ENCODE peak calls at places on chromosomes 5 and 9, in seven cellular contexts. One of them, this sample, is unnamed. For H3K79me2, the result is how much of the 10 kb centered on the place peaks cover.

GRCh38 chr5:102231693-102232619 is 64.1 kb downstream of the SLCO4C1 start:
- DNase-seq in OCI-LY7: no peak
- DNase-seq in GM23338: no peak
- DNase-seq in fibroblast of lung: no peak
- DNase-seq in GM12878: no peak
- DNase-seq in neural progenitor cell: peak
- DNase-seq in DND-41: no peak
- DNase-seq in this sample: no peak

GRCh38 chr5:17425385-17426070 is 72.5 kb upstream of the TAF11L2 start:
- DNase-seq in OCI-LY7: no peak
- DNase-seq in GM23338: no peak
- DNase-seq in fibroblast of lung: no peak
- DNase-seq in GM12878: no peak
- DNase-seq in neural progenitor cell: no peak
- DNase-seq in DND-41: no peak
- DNase-seq in this sample: no peak

GRCh38 chr9:116843863-116844620 is 156.9 kb downstream of the TRIM32 start:
- DNase-seq in OCI-LY7: no peak
- DNase-seq in GM23338: no peak
- DNase-seq in fibroblast of lung: no peak
- DNase-seq in GM12878: no peak
- DNase-seq in neural progenitor cell: no peak
- DNase-seq in DND-41: no peak
- DNase-seq in this sample: no peak

GRCh38 chr9:122128007-122128406 is 31.6 kb downstream of the NDUFA8 start:
- DNase-seq in OCI-LY7: no peak
- DNase-seq in GM23338: no peak
- DNase-seq in fibroblast of lung: no peak
- DNase-seq in GM12878: no peak
- DNase-seq in neural progenitor cell: no peak
- DNase-seq in DND-41: no peak
- DNase-seq in this sample: no peak

GRCh38 chr9:107734231-107735014 is 244.9 kb upstream of the KLF4 start:
- DNase-seq in OCI-LY7: no peak
- DNase-seq in GM23338: no peak
- DNase-seq in fibroblast of lung: peak
- DNase-seq in GM12878: no peak
- DNase-seq in neural progenitor cell: no peak
- DNase-seq in DND-41: no peak
- DNase-seq in this sample: no peak

GRCh38 chr9:114285166-114285867 is 37.6 kb upstream of the ORM1 start:
- DNase-seq in OCI-LY7: no peak
- DNase-seq in GM23338: no peak
- DNase-seq in fibroblast of lung: peak
- DNase-seq in GM12878: no peak
- DNase-seq in neural progenitor cell: peak
- DNase-seq in DND-41: no peak
- DNase-seq in this sample: no peak

GRCh38 chr9:2853517-2853916 is 9.6 kb upstream of the PUM3 start:
- DNase-seq in OCI-LY7: no peak
- DNase-seq in GM23338: no peak
- DNase-seq in fibroblast of lung: no peak
- DNase-seq in GM12878: no peak
- DNase-seq in neural progenitor cell: no peak
- DNase-seq in DND-41: no peak
- DNase-seq in this sample: no peak

GRCh38 chr9:110257971-110258370 is 1.7 kb upstream of the TXN start:
- DNase-seq in OCI-LY7: no peak
- DNase-seq in GM23338: no peak
- DNase-seq in fibroblast of lung: no peak
- DNase-seq in GM12878: no peak
- DNase-seq in neural progenitor cell: no peak
- DNase-seq in DND-41: no peak
- DNase-seq in this sample: no peak

GRCh38 chr5:56259002-56259511 is 25.9 kb upstream of the ANKRD55 start:
- DNase-seq in OCI-LY7: no peak
- DNase-seq in GM23338: no peak
- DNase-seq in fibroblast of lung: peak
- DNase-seq in GM12878: peak
- DNase-seq in neural progenitor cell: no peak
- DNase-seq in DND-41: no peak
- DNase-seq in this sample: no peak

GRCh38 chr9:23771746-23772145 is 54.3 kb downstream of the ELAVL2 start:
- DNase-seq in OCI-LY7: no peak
- DNase-seq in GM23338: no peak
- DNase-seq in fibroblast of lung: peak
- DNase-seq in GM12878: no peak
- DNase-seq in neural progenitor cell: no peak
- DNase-seq in DND-41: no peak
- DNase-seq in this sample: no peak

GRCh38 chr5:1513326-1514026 is 10.3 kb downstream of the LPCAT1 start:
- DNase-seq in OCI-LY7: no peak
- DNase-seq in GM23338: no peak
- DNase-seq in fibroblast of lung: no peak
- DNase-seq in GM12878: no peak
- DNase-seq in neural progenitor cell: peak
- DNase-seq in DND-41: no peak
- DNase-seq in this sample: no peak

GRCh38 chr9:122005597-122005996 is 87.5 kb downstream of the TTLL11 start:
- DNase-seq in OCI-LY7: no peak
- DNase-seq in GM23338: peak
- DNase-seq in fibroblast of lung: peak
- DNase-seq in GM12878: no peak
- DNase-seq in neural progenitor cell: peak
- DNase-seq in DND-41: no peak
- DNase-seq in this sample: no peak

GRCh38 chr9:133735894-133736293 is 2.3 kb downstream of the SARDH start:
- DNase-seq in OCI-LY7: no peak
- DNase-seq in GM23338: no peak
- DNase-seq in fibroblast of lung: no peak
- DNase-seq in GM12878: no peak
- DNase-seq in neural progenitor cell: peak
- DNase-seq in DND-41: no peak
- DNase-seq in this sample: no peak

GRCh38 chr5:78624011-78624541 is 24.5 kb downstream of the LHFPL2 start:
- DNase-seq in OCI-LY7: no peak
- DNase-seq in GM23338: no peak
- DNase-seq in fibroblast of lung: peak
- DNase-seq in GM12878: no peak
- DNase-seq in neural progenitor cell: no peak
- DNase-seq in DND-41: no peak
- DNase-seq in this sample: no peak

GRCh38 chr5:32115985-32116384 is 58.1 kb downstream of the GOLPH3 start:
- DNase-seq in OCI-LY7: no peak
- DNase-seq in GM23338: peak
- DNase-seq in fibroblast of lung: no peak
- DNase-seq in GM12878: no peak
- DNase-seq in neural progenitor cell: no peak
- DNase-seq in DND-41: no peak
- DNase-seq in this sample: no peak

GRCh38 chr5:32116574-32117313 is 57.4 kb downstream of the GOLPH3 start:
- DNase-seq in OCI-LY7: no peak
- DNase-seq in GM23338: no peak
- DNase-seq in fibroblast of lung: peak
- DNase-seq in GM12878: no peak
- DNase-seq in neural progenitor cell: no peak
- DNase-seq in DND-41: no peak
- DNase-seq in this sample: no peak
- H3K79me2 ChIP-seq in OCI-LY7: under half
- H3K79me2 ChIP-seq in GM23338: under half
- H3K79me2 ChIP-seq in fibroblast of lung: under half
- H3K79me2 ChIP-seq in GM12878: under half
- H3K79me2 ChIP-seq in neural progenitor cell: half or more
- H3K79me2 ChIP-seq in DND-41: under half
- H3K79me2 ChIP-seq in this sample: under half

GRCh38 chr5:140111859-140112551 is 1.9 kb upstream of the PURA start:
- DNase-seq in OCI-LY7: peak
- DNase-seq in GM23338: no peak
- DNase-seq in fibroblast of lung: no peak
- DNase-seq in GM12878: no peak
- DNase-seq in neural progenitor cell: no peak
- DNase-seq in DND-41: no peak
- DNase-seq in this sample: no peak

GRCh38 chr5:140108093-140109049 is 5.5 kb upstream of the PURA start:
- DNase-seq in OCI-LY7: peak
- DNase-seq in GM23338: peak
- DNase-seq in fibroblast of lung: no peak
- DNase-seq in GM12878: no peak
- DNase-seq in neural progenitor cell: peak
- DNase-seq in DND-41: peak
- DNase-seq in this sample: no peak

GRCh38 chr5:140109050-140109817 is 4.7 kb upstream of the PURA start:
- DNase-seq in OCI-LY7: no peak
- DNase-seq in GM23338: peak
- DNase-seq in fibroblast of lung: no peak
- DNase-seq in GM12878: no peak
- DNase-seq in neural progenitor cell: peak
- DNase-seq in DND-41: no peak
- DNase-seq in this sample: no peak

GRCh38 chr5:140111043-140111858 is 2.7 kb upstream of the PURA start:
- DNase-seq in OCI-LY7: no peak
- DNase-seq in GM23338: peak
- DNase-seq in fibroblast of lung: no peak
- DNase-seq in GM12878: no peak
- DNase-seq in neural progenitor cell: peak
- DNase-seq in DND-41: no peak
- DNase-seq in this sample: no peak

DNA sequence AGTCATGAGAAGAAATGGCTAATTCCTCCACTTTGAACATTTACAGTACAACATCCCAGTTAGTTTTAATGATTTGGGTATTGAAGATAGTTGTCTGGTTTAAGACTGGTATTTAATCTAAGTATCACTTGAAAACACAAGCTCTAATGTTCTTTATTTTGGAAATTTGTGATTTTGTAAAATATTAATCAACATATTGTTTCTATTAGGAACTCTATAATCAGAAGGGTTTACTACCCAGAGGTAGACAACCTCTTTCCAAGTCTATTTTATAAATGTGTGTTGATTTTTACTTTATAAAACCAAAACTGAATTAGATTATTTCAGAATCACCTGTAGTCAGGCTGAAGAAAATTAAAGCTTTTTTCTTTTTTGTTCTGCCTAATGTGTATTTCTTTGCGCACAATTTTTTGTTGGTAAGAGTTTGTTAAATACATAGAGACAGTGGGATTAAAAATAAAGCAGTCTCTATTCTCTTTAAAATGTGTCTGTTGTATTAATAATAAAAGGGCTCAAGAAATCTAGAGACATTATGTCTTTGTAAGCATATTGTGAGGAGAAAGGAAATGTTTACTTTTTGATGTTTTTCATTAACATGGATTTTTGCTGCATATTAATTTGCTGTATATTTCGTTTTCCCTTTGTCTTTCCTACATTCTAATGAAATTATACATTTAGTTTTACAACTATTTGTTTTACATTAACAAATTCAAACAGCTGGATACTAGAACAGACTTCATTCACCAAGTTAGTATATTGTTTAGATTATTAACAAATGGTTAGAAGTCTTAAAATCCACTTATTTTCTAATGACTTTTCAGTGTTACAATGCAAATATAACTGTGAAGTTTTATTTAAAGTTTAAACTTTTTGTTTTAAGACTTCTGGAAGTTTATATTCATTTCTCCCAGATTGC is 3.8 kb upstream of the PURA start:
- DNase-seq in OCI-LY7: no peak
- DNase-seq in GM23338: no peak
- DNase-seq in fibroblast of lung: no peak
- DNase-seq in GM12878: no peak
- DNase-seq in neural progenitor cell: no peak
- DNase-seq in DND-41: no peak
- DNase-seq in this sample: no peak
- H3K4me3 ChIP-seq in OCI-LY7: peak
- H3K4me3 ChIP-seq in GM23338: no peak
- H3K4me3 ChIP-seq in fibroblast of lung: no peak
- H3K4me3 ChIP-seq in GM12878: peak
- H3K4me3 ChIP-seq in neural progenitor cell: no peak
- H3K4me3 ChIP-seq in DND-41: no peak
- H3K4me3 ChIP-seq in this sample: peak

GRCh38 chr5:60551250-60551649 is 148.7 kb downstream of the DEPDC1B start:
- DNase-seq in OCI-LY7: no peak
- DNase-seq in GM23338: no peak
- DNase-seq in fibroblast of lung: no peak
- DNase-seq in GM12878: no peak
- DNase-seq in neural progenitor cell: no peak
- DNase-seq in DND-41: no peak
- DNase-seq in this sample: no peak
- H3K79me2 ChIP-seq in OCI-LY7: under half
- H3K79me2 ChIP-seq in GM23338: under half
- H3K79me2 ChIP-seq in fibroblast of lung: under half
- H3K79me2 ChIP-seq in GM12878: under half
- H3K79me2 ChIP-seq in neural progenitor cell: under half
- H3K79me2 ChIP-seq in DND-41: under half
- H3K79me2 ChIP-seq in this sample: under half

GRCh38 chr9:95009459-95009858 is 283.0 kb downstream of the AOPEP start:
- DNase-seq in OCI-LY7: no peak
- DNase-seq in GM23338: no peak
- DNase-seq in fibroblast of lung: peak
- DNase-seq in GM12878: no peak
- DNase-seq in neural progenitor cell: no peak
- DNase-seq in DND-41: no peak
- DNase-seq in this sample: no peak

GRCh38 chr9:95005276-95006141 is 279.0 kb downstream of the AOPEP start:
- DNase-seq in OCI-LY7: no peak
- DNase-seq in GM23338: peak
- DNase-seq in fibroblast of lung: no peak
- DNase-seq in GM12878: no peak
- DNase-seq in neural progenitor cell: peak
- DNase-seq in DND-41: no peak
- DNase-seq in this sample: no peak

GRCh38 chr9:95010431-95010838 is 283.9 kb downstream of the AOPEP start:
- DNase-seq in OCI-LY7: no peak
- DNase-seq in GM23338: no peak
- DNase-seq in fibroblast of lung: no peak
- DNase-seq in GM12878: no peak
- DNase-seq in neural progenitor cell: no peak
- DNase-seq in DND-41: no peak
- DNase-seq in this sample: no peak

GRCh38 chr9:95007470-95007869 is 281.0 kb downstream of the AOPEP start:
- DNase-seq in OCI-LY7: no peak
- DNase-seq in GM23338: no peak
- DNase-seq in fibroblast of lung: peak
- DNase-seq in GM12878: no peak
- DNase-seq in neural progenitor cell: no peak
- DNase-seq in DND-41: no peak
- DNase-seq in this sample: no peak

DNA sequence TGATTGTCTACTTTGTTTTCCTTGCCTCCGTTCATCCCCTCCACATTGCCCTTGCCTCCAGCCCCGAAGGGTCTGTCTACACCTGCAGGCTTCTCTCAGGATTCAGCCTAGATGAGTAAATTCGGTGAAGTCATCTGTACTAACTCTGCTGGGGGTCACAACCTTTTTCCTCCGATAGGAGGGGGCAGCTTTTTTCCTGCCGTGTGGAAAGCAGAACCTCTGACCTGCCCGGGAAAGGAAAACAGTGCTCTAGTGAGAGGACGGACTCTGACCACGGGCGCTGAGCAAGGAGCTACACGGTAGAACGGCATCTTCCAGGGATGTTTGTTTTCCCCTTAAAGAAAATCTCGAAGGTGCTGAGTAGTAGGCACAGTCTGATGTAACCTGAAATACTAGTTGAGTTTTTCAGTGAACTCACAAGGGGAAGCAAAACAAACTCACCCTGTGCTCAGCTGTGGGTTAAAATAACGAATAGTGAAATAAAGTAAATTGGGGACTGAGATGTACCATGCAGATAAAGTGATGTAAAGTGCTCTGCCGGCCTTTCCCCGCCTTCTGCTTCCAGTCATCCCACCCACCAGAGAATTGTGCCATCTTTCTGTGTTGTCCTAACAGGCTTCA is 281.8 kb downstream of the AOPEP start:
- DNase-seq in OCI-LY7: no peak
- DNase-seq in GM23338: no peak
- DNase-seq in fibroblast of lung: no peak
- DNase-seq in GM12878: no peak
- DNase-seq in neural progenitor cell: no peak
- DNase-seq in DND-41: no peak
- DNase-seq in this sample: no peak
- H3K4me3 ChIP-seq in OCI-LY7: no peak
- H3K4me3 ChIP-seq in GM23338: no peak
- H3K4me3 ChIP-seq in fibroblast of lung: peak
- H3K4me3 ChIP-seq in GM12878: no peak
- H3K4me3 ChIP-seq in neural progenitor cell: no peak
- H3K4me3 ChIP-seq in DND-41: no peak
- H3K4me3 ChIP-seq in this sample: peak